ENCODE peak calls at places on chromosomes 7 and 10, in six cellular contexts. X, F, I, Z, M and E are unnamed samples.

GRCh38 chr7:28029036-28029435 is 151.6 kb downstream of the JAZF1 start:
- DNase-seq in X (no peak), F (no peak), I (no peak), Z (peak), M (peak), E (no peak)

GRCh38 chr7:146129997-146130396 is 13.4 kb downstream of the CNTNAP2 start:
- DNase-seq in X (no peak), F (no peak), I (no peak), Z (no peak), M (no peak), E (no peak)

GRCh38 chr10:87750001-87750651 is 67.9 kb downstream of the ATAD1 start:
- DNase-seq in X (no peak), F (no peak), I (no peak), Z (peak), M (peak), E (no peak)

GRCh38 chr10:50152792-50153272 is 85.1 kb downstream of the WASHC2A start:
- DNase-seq in X (peak), F (peak), I (no peak), Z (no peak), M (no peak), E (no peak)

GRCh38 chr7:43112088-43112940 is at the start of gene HECW1:
- DNase-seq in X (peak), F (peak), I (peak), Z (no peak), M (no peak), E (no peak)

GRCh38 chr7:13286916-13287315 is 599.5 kb downstream of the ARL4A start:
- DNase-seq in X (no peak), F (no peak), I (no peak), Z (no peak), M (peak), E (no peak)

GRCh38 chr10:1573334-1573969 is 163.9 kb downstream of the ADARB2 start:
- DNase-seq in X (no peak), F (no peak), I (no peak), Z (no peak), M (no peak), E (no peak)

GRCh38 chr10:50679149-50679548 is 55.4 kb upstream of the SGMS1 start:
- DNase-seq in X (peak), F (no peak), I (no peak), Z (no peak), M (no peak), E (no peak)

GRCh38 chr7:4436936-4437335 is 245.2 kb upstream of the FOXK1 start:
- DNase-seq in X (no peak), F (no peak), I (no peak), Z (no peak), M (no peak), E (no peak)

GRCh38 chr7:92421676-92422435 is 25.4 kb upstream of the GATAD1 start:
- DNase-seq in X (no peak), F (no peak), I (no peak), Z (no peak), M (no peak), E (no peak)

DNA sequence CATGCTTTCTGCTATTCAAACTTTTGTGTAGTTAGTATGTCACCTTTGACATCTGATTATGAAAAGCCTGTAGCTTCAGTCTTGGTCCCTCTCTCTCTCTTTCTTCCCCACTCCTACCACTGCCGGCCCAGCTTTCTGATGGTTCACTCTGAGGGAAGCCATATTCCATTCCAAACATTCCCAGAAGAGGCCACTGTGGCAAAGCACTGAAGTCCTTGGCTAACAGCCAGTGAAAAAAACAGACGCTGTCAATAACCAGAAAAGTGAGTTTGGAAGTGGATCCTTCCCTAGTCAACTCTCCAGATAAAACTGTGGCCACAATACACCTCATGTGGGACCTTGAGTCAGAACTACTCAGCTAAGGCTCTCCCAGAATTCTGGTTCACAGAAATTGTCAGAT is 950.7 kb upstream of the PHF14 start:
- DNase-seq in X (peak), F (peak), I (no peak), Z (no peak), M (peak), E (no peak)
- TF ChIP-seq CTCF in X (no peak), F (peak), I (no peak), Z (no peak), M (no peak), E (no peak)

DNA sequence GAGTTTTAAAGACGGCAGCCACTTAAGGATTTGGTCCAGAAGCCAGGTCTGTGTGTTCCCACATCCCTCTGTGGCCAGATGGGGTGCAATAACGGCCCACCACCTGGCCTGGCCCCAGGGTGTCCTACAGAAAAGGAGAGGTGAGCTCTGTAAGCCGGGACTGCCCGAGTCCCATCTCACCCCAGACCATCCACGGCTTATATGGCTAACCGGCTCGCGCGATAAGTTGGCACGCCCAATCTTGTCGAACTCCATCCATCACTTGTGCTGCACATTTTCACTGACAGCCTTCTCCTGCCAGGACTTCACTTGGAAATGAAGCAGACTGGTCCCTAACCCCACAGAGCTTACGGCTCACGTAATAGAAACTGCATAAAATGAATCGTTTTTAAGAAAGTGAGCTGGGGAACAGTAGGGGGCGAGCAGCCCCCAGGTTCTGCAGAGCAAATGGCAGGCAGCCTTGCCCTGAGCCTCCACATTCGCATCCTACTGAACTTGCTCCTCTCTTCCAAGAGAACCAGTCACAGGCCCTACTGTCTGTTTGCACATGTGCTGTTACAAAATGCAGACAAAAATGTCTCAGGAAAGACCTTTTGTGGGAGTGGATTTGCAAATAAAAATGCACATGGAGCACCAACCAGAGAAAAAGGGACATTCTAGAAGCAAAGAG is 98.2 kb downstream of the TNS3 start:
- DNase-seq in X (no peak), F (peak), I (peak), Z (no peak), M (peak), E (no peak)
- TF ChIP-seq CTCF in X (no peak), F (peak), I (no peak), Z (peak), M (peak), E (no peak)

DNA sequence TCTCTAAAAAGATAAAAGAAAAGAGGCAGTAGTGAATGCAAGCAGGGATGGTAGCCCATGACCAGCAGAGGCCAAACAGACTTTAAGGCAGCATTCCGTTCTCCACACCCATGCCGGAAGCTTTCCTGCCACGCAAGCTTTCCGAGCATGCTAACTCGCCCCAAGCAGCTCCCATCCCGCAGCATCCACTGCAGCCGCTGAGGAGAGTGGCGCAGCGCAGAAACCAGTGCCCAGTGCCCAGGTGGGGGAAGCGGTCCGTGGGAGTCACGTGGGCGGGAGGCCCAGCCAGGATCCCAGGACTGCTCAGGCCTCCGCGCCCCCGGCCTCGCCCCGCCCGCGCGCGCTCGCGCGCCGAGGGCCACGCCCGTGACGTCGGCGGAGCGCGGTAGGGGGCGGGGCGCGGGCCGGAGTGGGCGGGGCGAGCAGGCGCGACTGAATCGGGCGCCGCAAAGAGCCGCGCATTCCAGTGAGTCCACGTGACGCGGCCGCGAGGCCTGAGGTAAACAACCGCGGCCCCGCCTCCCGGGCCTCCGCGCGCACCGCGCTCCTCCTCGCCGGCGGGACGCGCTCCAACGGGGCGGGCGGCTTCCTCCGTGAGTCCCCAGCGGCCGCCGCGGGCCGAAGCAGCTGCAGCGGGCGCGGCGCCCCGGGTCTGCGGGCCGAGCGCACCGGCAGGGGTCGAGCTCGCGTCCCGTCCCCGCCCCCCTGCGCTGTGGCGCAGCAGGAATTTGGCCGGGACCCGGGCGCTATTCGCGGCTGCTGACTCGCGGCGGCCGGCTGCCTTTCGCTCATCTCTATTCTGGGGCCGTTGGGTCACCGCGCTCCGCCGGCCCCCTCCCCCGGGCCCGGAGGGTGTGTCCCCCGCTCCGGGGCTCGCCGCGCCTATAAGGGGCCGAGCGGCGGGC is at the start of gene OTUD1:
- DNase-seq in X (peak), F (peak), I (peak), Z (peak), M (peak), E (peak)
- TF ChIP-seq CTCF in X (no peak), F (no peak), I (no peak), Z (no peak), M (no peak), E (no peak)

DNA sequence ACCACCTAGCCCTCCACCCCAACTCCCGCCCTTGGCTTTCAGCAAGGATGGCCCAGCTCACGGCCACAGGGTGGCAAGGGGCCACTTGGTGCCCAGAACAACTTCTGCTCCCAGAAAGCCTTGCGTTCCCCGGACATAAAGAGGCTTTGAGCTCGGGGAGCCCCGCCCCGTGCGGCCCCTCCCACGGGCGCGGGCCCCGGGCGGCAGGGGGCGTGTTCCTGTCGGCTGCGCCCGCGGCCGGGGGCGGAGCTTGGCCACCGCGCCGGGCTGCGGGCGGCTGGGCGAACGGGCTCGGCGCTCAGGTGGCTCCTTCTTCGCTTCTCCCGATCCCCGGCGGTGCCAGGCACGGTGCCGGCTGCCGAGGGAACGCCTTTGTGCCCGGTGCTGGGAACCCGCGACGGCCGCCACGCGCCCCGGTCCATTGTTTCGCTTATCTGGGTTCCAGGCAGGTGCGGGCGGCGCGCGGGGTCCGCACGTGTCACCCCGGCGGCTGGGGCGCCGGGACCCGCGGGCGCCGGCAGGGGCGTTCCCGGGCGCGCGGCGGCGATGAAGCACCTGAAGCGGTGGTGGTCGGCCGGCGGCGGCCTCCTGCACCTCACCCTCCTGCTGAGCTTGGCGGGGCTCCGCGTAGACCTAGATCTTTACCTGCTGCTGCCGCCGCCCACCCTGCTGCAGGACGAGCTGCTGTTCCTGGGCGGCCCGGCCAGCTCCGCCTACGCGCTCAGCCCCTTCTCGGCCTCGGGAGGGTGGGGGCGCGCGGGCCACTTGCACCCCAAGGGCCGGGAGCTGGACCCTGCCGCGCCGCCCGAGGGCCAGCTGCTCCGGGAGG is at the start of gene NFE2L3:
- DNase-seq in X (peak), F (peak), I (peak), Z (peak), M (peak), E (peak)
- TF ChIP-seq CTCF in X (no peak), F (no peak), I (no peak), Z (peak), M (no peak), E (no peak)

GRCh38 chr10:8325015-8325414 is 270.5 kb downstream of the GATA3 start:
- DNase-seq in X (no peak), F (no peak), I (no peak), Z (no peak), M (no peak), E (no peak)

GRCh38 chr10:8325417-8325980 is 271.0 kb downstream of the GATA3 start:
- DNase-seq in X (no peak), F (no peak), I (no peak), Z (no peak), M (no peak), E (no peak)

GRCh38 chr10:8323443-8324054 is 269.1 kb downstream of the GATA3 start:
- DNase-seq in X (no peak), F (no peak), I (no peak), Z (no peak), M (no peak), E (no peak)

GRCh38 chr10:8331387-8331786 is 276.9 kb downstream of the GATA3 start:
- DNase-seq in X (no peak), F (no peak), I (no peak), Z (no peak), M (no peak), E (no peak)

GRCh38 chr10:8326702-8327423 is 272.4 kb downstream of the GATA3 start:
- DNase-seq in X (no peak), F (no peak), I (no peak), Z (no peak), M (no peak), E (no peak)
- TF ChIP-seq CTCF in X (no peak), F (no peak), I (no peak), Z (no peak), M (no peak), E (no peak)

GRCh38 chr10:121662945-121663917 is 65.0 kb upstream of the FGFR2 start:
- DNase-seq in X (peak), F (peak), I (no peak), Z (no peak), M (no peak), E (peak)
- TF ChIP-seq CTCF in X (peak), F (peak), I (no peak), Z (peak), M (no peak), E (no peak)

GRCh38 chr10:117449636-117450035 is 74.4 kb upstream of the PDZD8 start:
- DNase-seq in X (peak), F (no peak), I (no peak), Z (no peak), M (no peak), E (no peak)
- TF ChIP-seq CTCF in X (no peak), F (peak), I (no peak), Z (peak), M (peak), E (no peak)